ENCODE peak calls at places on chromosomes 7 and 10, in five cellular contexts. J is Calu3, N is T follicular helper cell, K is SJSA1, I is NCI-H460. U is an unnamed sample.

GRCh38 chr7:516606-517456 is 2.8 kb downstream of the PDGFA start:
- DNase-seq in N (no peak), J (peak), I (peak), K (peak), U (peak)

GRCh38 chr10:114306116-114306973 is 67.3 kb downstream of the VWA2 start:
- DNase-seq in N (no peak), I (no peak), J (peak), K (peak), U (peak)

GRCh38 chr7:13794581-13794980 is 194.9 kb downstream of the ETV1 start:
- DNase-seq in J (no peak), N (no peak), I (no peak), K (no peak), U (no peak)

GRCh38 chr10:132602610-132603009 is 65.0 kb downstream of the INPP5A start:
- DNase-seq in N (no peak), K (peak), J (no peak), I (no peak), U (no peak)

GRCh38 chr7:27842851-27843250 is 102.9 kb downstream of the TAX1BP1 start:
- DNase-seq in N (no peak), I (no peak), J (no peak), K (no peak), U (no peak)

GRCh38 chr7:30559566-30559965 is 35.1 kb upstream of the GARS1 start:
- DNase-seq in I (no peak), K (no peak), N (no peak), J (no peak), U (no peak)

GRCh38 chr7:130721486-130722277 is 12.3 kb downstream of the KLF14 start:
- DNase-seq in J (peak), I (peak), N (no peak), K (peak), U (no peak)

GRCh38 chr7:147251924-147252323 is 1135.3 kb downstream of the CNTNAP2 start:
- DNase-seq in K (no peak), I (no peak), J (no peak), N (no peak), U (no peak)

GRCh38 chr7:128227246-128227645 is 13.8 kb upstream of the LEP start:
- DNase-seq in J (no peak), K (no peak), I (no peak), N (no peak), U (no peak)

GRCh38 chr10:80371462-80371861 is 14.9 kb downstream of the DYDC2 start:
- DNase-seq in N (no peak), K (no peak), J (no peak), I (no peak), U (no peak)

GRCh38 chr10:17439552-17439951 is 14.8 kb downstream of the ST8SIA6 start:
- DNase-seq in I (no peak), N (no peak), J (no peak), K (no peak), U (no peak)

GRCh38 chr10:124383496-124383895 is 35.2 kb downstream of the OAT start:
- DNase-seq in J (no peak), I (no peak), K (no peak), N (no peak), U (no peak)

GRCh38 chr10:78316451-78316931 is 282.8 kb downstream of the RPS24 start:
- DNase-seq in I (no peak), J (no peak), K (no peak), N (no peak), U (peak)

GRCh38 chr10:78410046-78410965 is 376.6 kb downstream of the RPS24 start:
- DNase-seq in I (no peak), J (no peak), K (no peak), N (no peak), U (no peak)

GRCh38 chr10:98299341-98299740 is 31.3 kb upstream of the LOXL4 start:
- DNase-seq in N (no peak), I (no peak), K (no peak), J (no peak), U (no peak)

GRCh38 chr10:13219685-13220670 is 14.2 kb downstream of the UCMA start:
- DNase-seq in J (peak), I (no peak), K (no peak), N (no peak), U (peak)